ENCODE peak calls at places on chromosomes 12 and 14, in six cellular contexts. X, K, M, L, P and Z are unnamed samples.
A peak's percentile ranks its signal among the peaks of the same experiment; 100 is the strongest.

GRCh38 chr12:509494-509893 is 49.8 kb downstream of the B4GALNT3 start:
- DNase-seq in L (no peak), X (no peak), K (no peak), M (peak; percentile 81), P (no peak), Z (no peak)

GRCh38 chr14:72546359-72547035 is 347.4 kb downstream of the DPF3 start:
- DNase-seq in P (no peak), M (no peak), K (no peak), X (no peak), L (no peak), Z (no peak)

GRCh38 chr12:5138845-5139244 is 95.2 kb downstream of the KCNA5 start:
- DNase-seq in P (no peak), X (no peak), M (no peak), L (no peak), K (peak; percentile 39), Z (no peak)

GRCh38 chr14:33271216-33271615 is 332.5 kb downstream of the NPAS3 start:
- DNase-seq in X (no peak), L (no peak), K (no peak), M (no peak), P (no peak), Z (no peak)

GRCh38 chr12:120439646-120440247 is 1.8 kb downstream of the COX6A1 start:
- DNase-seq in X (peak; percentile 86), L (peak; percentile 59), K (peak; percentile 54), M (peak; percentile 77), P (peak; percentile 57), Z (peak; percentile 93)

GRCh38 chr14:99233222-99234035 is 38.6 kb downstream of the BCL11B start:
- DNase-seq in L (no peak), M (no peak), P (no peak), K (no peak), X (no peak), Z (no peak)

GRCh38 chr14:103199141-103199540 is 75.9 kb downstream of the TNFAIP2 start:
- DNase-seq in M (no peak), L (no peak), K (peak; percentile 36), P (no peak), X (no peak), Z (no peak)

GRCh38 chr12:51663390-51663789 is 72.4 kb downstream of the SCN8A start:
- DNase-seq in M (no peak), K (no peak), X (no peak), L (no peak), P (no peak), Z (no peak)

GRCh38 chr12:58883576-58884334 is 36.5 kb downstream of the LRIG3 start:
- DNase-seq in K (no peak), P (no peak), L (no peak), X (no peak), M (no peak), Z (no peak)

GRCh38 chr14:64502476-64503183 is 1.0 kb downstream of the ZBTB25 start:
- DNase-seq in P (peak; percentile 52), K (peak; percentile 21), M (peak; percentile 43), L (no peak), X (peak; percentile 55), Z (peak; percentile 81)

GRCh38 chr14:81673930-81674329 is 140.3 kb upstream of the SEL1L start:
- DNase-seq in L (no peak), K (no peak), M (no peak), P (no peak), X (no peak), Z (no peak)

GRCh38 chr12:52506858-52507715 is 13.1 kb downstream of the KRT5 start:
- DNase-seq in L (peak; percentile 15), X (peak; percentile 66), K (peak; percentile 66), P (peak; percentile 82), M (peak; percentile 72), Z (peak; percentile 70)

GRCh38 chr12:98296462-98297079 is 218.8 kb upstream of the TMPO start:
- DNase-seq in L (peak; percentile 20), M (no peak), K (no peak), P (peak; percentile 7), X (peak; percentile 16), Z (no peak)

GRCh38 chr12:49091056-49091835 is 3.4 kb downstream of the DHH start:
- DNase-seq in L (no peak), M (no peak), P (no peak), X (no peak), K (no peak), Z (no peak)

GRCh38 chr14:67493092-67493717 is 4.7 kb upstream of the TMEM229B start:
- DNase-seq in L (no peak), M (no peak), P (no peak), K (no peak), X (no peak), Z (peak; percentile 83)

GRCh38 chr14:99036594-99037293 is 235.3 kb downstream of the BCL11B start:
- DNase-seq in M (no peak), K (no peak), P (no peak), L (no peak), X (no peak), Z (no peak)

GRCh38 chr12:112288638-112289037 is 93.6 kb downstream of the HECTD4 start:
- DNase-seq in K (no peak), X (no peak), M (no peak), L (no peak), P (no peak), Z (no peak)

GRCh38 chr14:50812856-50813543 is 18.0 kb downstream of the NIN start:
- DNase-seq in K (no peak), L (no peak), P (no peak), M (no peak), X (no peak), Z (no peak)

GRCh38 chr12:1185460-1186182 is 194.6 kb downstream of the ERC1 start:
- DNase-seq in M (no peak), P (no peak), L (no peak), X (no peak), K (no peak), Z (no peak)

GRCh38 chr12:94207467-94208432 is 59.4 kb downstream of the PLXNC1 start:
- DNase-seq in P (no peak), L (no peak), X (no peak), K (peak; percentile 42), M (peak; percentile 20), Z (peak; percentile 93)

GRCh38 chr12:124466200-124467128 is 100.9 kb downstream of the NCOR2 start:
- DNase-seq in P (no peak), X (no peak), K (no peak), L (no peak), M (no peak), Z (peak; percentile 76)

GRCh38 chr12:57896437-57897201 is 44.7 kb upstream of the ATP23 start:
- DNase-seq in P (no peak), L (peak; percentile 40), X (peak; percentile 82), M (no peak), K (peak; percentile 86), Z (no peak)

GRCh38 chr12:32702470-32702869 is 23.4 kb downstream of the DNM1L start:
- DNase-seq in P (peak; percentile 14), M (no peak), K (no peak), X (no peak), L (no peak), Z (no peak)

GRCh38 chr12:57628280-57629191 is 4.5 kb downstream of the B4GALNT1 start:
- DNase-seq in K (no peak), P (no peak), L (no peak), X (no peak), M (no peak), Z (no peak)

GRCh38 chr14:37230551-37231194 is 32.9 kb downstream of the MIPOL1 start:
- DNase-seq in P (peak; percentile 31), L (peak; percentile 39), M (peak; percentile 89), X (peak; percentile 89), K (peak; percentile 84), Z (peak; percentile 92)

GRCh38 chr12:6968426-6968825 is 2.0 kb downstream of the PHB2 start:
- DNase-seq in L (no peak), M (no peak), X (no peak), K (no peak), P (no peak), Z (no peak)
- H3K4me2 ChIP-seq in L (no peak overlapping the region), M (peak overlapping the region; percentile 100), X (peak overlapping the region; percentile 98), K (no peak overlapping the region), P (peak overlapping the region; percentile 85), Z (peak overlapping the region; percentile 67)

DNA sequence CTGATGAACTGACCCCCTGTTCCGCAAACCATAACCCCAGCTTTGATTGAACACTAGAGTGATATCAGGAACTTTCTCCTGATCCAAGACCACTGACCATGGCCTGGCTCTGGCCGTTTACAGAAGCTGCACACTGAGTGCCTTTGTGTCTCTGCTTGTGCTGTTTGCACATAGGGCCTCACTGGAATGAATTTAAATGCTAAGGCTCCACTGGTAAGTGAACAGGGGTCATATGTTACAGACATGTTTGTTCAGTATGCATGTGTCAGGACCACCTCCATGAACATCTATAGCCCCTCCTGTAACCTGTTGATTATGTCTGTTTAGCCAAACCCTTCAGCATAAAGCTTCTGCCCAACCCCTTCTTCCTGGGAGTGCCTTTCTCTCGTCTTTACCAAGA is 1239.8 kb downstream of the TMEM121 start:
- DNase-seq in K (no peak), L (no peak), P (no peak), M (no peak), X (no peak), Z (no peak)
- H3K4me2 ChIP-seq in K (no peak overlapping the region), L (no peak overlapping the region), P (no peak overlapping the region), M (no peak overlapping the region), X (no peak overlapping the region), Z (no peak overlapping the region)

DNA sequence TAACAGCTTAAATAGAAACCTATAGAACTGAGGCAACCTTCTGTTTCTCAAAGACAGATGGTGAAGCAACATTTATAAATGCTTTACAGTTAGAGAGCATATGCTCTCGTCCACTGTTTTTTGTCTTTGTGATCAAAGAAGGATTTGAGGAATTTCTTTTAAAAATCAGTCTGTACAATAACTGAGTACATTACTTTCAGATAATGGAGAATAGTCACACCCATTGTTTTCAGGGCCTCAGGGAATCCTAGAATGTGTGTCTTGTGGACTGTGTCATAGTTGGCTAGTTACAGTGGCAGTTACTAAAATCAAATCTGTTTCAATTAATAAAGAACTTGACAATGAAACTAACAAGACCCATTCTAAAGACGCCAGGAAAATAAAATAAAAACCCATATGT is 107.9 kb downstream of the PRKCH start:
- DNase-seq in K (no peak), M (no peak), P (no peak), L (no peak), X (no peak), Z (no peak)
- H3K4me2 ChIP-seq in K (no peak overlapping the region), M (no peak overlapping the region), P (no peak overlapping the region), L (no peak overlapping the region), X (peak overlapping the region; percentile 18), Z (no peak overlapping the region)

DNA sequence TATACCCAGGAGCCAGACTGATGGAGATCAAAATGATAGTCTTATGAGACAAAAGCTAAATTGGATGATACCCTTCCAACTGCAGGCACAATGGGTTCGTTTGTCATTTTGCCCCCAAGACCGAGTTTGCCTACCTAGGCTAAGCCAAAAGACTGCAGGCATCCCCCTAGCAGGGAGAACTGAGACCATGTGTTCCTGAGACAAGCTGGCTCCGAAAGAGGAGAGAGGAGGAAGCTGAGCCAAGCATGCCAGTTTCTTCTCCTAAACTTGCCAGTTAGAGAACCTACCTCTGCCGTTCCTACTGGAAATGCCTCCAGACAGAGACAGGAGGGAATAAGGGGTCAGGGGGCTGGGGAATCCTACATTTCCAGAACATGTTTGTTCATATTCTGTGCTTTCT is 8.3 kb upstream of the ELK3 start:
- DNase-seq in L (no peak), P (no peak), X (no peak), K (no peak), M (no peak), Z (no peak)
- H3K4me2 ChIP-seq in L (no peak overlapping the region), P (no peak overlapping the region), X (no peak overlapping the region), K (no peak overlapping the region), M (no peak overlapping the region), Z (no peak overlapping the region)

DNA sequence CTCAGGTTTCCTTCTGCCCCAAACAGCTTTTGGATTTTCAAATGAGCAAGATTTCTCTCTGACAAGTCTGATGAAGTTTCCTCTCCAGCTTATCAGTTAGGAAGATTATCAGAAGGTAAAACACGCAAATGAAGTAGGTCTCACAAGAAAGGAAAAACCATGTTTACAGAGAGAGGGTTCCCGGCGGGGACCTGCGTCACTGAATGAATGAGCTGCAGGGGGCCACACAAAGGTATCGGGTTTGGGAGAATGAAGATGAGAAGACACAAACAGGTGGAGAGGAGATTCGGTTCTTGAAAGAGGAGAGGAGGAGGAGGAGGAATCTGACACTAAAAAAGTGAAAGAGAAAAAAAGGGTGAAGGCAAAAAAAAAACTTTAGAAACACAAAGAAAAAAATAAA is 208.6 kb downstream of the CALM1 start:
- DNase-seq in X (no peak), M (no peak), L (no peak), P (no peak), K (no peak), Z (no peak)
- H3K4me2 ChIP-seq in X (peak overlapping the region; percentile 58), M (no peak overlapping the region), L (no peak overlapping the region), P (no peak overlapping the region), K (no peak overlapping the region), Z (no peak overlapping the region)